ENCODE peak calls at places on chromosome 5, in ten cellular contexts. One of them, this sample, is unnamed.

GRCh38 chr5:16888694-16889124 is 47.4 kb downstream of the MYO10 start:
- DNase-seq in activated CD4-positive, alpha-beta T cell treated with anti-CD3 and anti-CD28 coated beads for 48 hours: no peak
- DNase-seq in right cardiac atrium: no peak
- DNase-seq in WTC11: no peak
- DNase-seq in HFF-Myc: no peak
- DNase-seq in frontal cortex: no peak
- DNase-seq in H9: no peak
- DNase-seq in MM.1S: no peak
- DNase-seq in stimulated activated CD4-positive, alpha-beta T cell treated with anti-CD3 and anti-CD28 coated beads, TNF-alpha, amount 100 ng/mL, for 4 hours: no peak
- DNase-seq in GM12865: no peak
- DNase-seq in this sample: peak

GRCh38 chr5:52983731-52984620 is 5.2 kb upstream of the ITGA2 start:
- DNase-seq in WTC11: no peak
- DNase-seq in GM12865: no peak
- DNase-seq in right cardiac atrium: no peak
- DNase-seq in H9: no peak
- DNase-seq in frontal cortex: no peak
- DNase-seq in MM.1S: no peak
- DNase-seq in HFF-Myc: no peak
- DNase-seq in stimulated activated CD4-positive, alpha-beta T cell treated with anti-CD3 and anti-CD28 coated beads, TNF-alpha, amount 100 ng/mL, for 4 hours: no peak
- DNase-seq in activated CD4-positive, alpha-beta T cell treated with anti-CD3 and anti-CD28 coated beads for 48 hours: no peak
- DNase-seq in this sample: peak

GRCh38 chr5:1129725-1130082 is 17.8 kb upstream of the SLC12A7 start:
- DNase-seq in WTC11: no peak
- DNase-seq in H9: no peak
- DNase-seq in MM.1S: no peak
- DNase-seq in right cardiac atrium: no peak
- DNase-seq in frontal cortex: no peak
- DNase-seq in GM12865: no peak
- DNase-seq in stimulated activated CD4-positive, alpha-beta T cell treated with anti-CD3 and anti-CD28 coated beads, TNF-alpha, amount 100 ng/mL, for 4 hours: no peak
- DNase-seq in HFF-Myc: no peak
- DNase-seq in activated CD4-positive, alpha-beta T cell treated with anti-CD3 and anti-CD28 coated beads for 48 hours: no peak
- DNase-seq in this sample: no peak

GRCh38 chr5:159515909-159516415 is 185.7 kb upstream of the IL12B start:
- DNase-seq in MM.1S: peak
- DNase-seq in WTC11: peak
- DNase-seq in stimulated activated CD4-positive, alpha-beta T cell treated with anti-CD3 and anti-CD28 coated beads, TNF-alpha, amount 100 ng/mL, for 4 hours: peak
- DNase-seq in right cardiac atrium: peak
- DNase-seq in frontal cortex: no peak
- DNase-seq in H9: peak
- DNase-seq in activated CD4-positive, alpha-beta T cell treated with anti-CD3 and anti-CD28 coated beads for 48 hours: peak
- DNase-seq in GM12865: peak
- DNase-seq in HFF-Myc: no peak
- DNase-seq in this sample: peak

GRCh38 chr5:135244620-135245021 is 154.4 kb downstream of the MACROH2A1 start:
- DNase-seq in activated CD4-positive, alpha-beta T cell treated with anti-CD3 and anti-CD28 coated beads for 48 hours: no peak
- DNase-seq in H9: peak
- DNase-seq in HFF-Myc: no peak
- DNase-seq in MM.1S: no peak
- DNase-seq in GM12865: no peak
- DNase-seq in right cardiac atrium: no peak
- DNase-seq in WTC11: no peak
- DNase-seq in frontal cortex: no peak
- DNase-seq in stimulated activated CD4-positive, alpha-beta T cell treated with anti-CD3 and anti-CD28 coated beads, TNF-alpha, amount 100 ng/mL, for 4 hours: no peak
- DNase-seq in this sample: no peak

GRCh38 chr5:132437604-132438275 is 52.8 kb downstream of the IRF1 start:
- DNase-seq in HFF-Myc: no peak
- DNase-seq in right cardiac atrium: peak
- DNase-seq in stimulated activated CD4-positive, alpha-beta T cell treated with anti-CD3 and anti-CD28 coated beads, TNF-alpha, amount 100 ng/mL, for 4 hours: no peak
- DNase-seq in GM12865: peak
- DNase-seq in frontal cortex: no peak
- DNase-seq in MM.1S: peak
- DNase-seq in H9: peak
- DNase-seq in WTC11: peak
- DNase-seq in activated CD4-positive, alpha-beta T cell treated with anti-CD3 and anti-CD28 coated beads for 48 hours: peak
- DNase-seq in this sample: peak

GRCh38 chr5:146565764-146566163 is 49.8 kb upstream of the GPR151 start:
- DNase-seq in right cardiac atrium: no peak
- DNase-seq in frontal cortex: peak
- DNase-seq in H9: peak
- DNase-seq in HFF-Myc: peak
- DNase-seq in stimulated activated CD4-positive, alpha-beta T cell treated with anti-CD3 and anti-CD28 coated beads, TNF-alpha, amount 100 ng/mL, for 4 hours: no peak
- DNase-seq in activated CD4-positive, alpha-beta T cell treated with anti-CD3 and anti-CD28 coated beads for 48 hours: peak
- DNase-seq in MM.1S: peak
- DNase-seq in WTC11: peak
- DNase-seq in GM12865: peak
- DNase-seq in this sample: peak

GRCh38 chr5:136028782-136029742 is at the start of gene TGFBI:
- DNase-seq in stimulated activated CD4-positive, alpha-beta T cell treated with anti-CD3 and anti-CD28 coated beads, TNF-alpha, amount 100 ng/mL, for 4 hours: no peak
- DNase-seq in WTC11: peak
- DNase-seq in activated CD4-positive, alpha-beta T cell treated with anti-CD3 and anti-CD28 coated beads for 48 hours: peak
- DNase-seq in HFF-Myc: no peak
- DNase-seq in frontal cortex: peak
- DNase-seq in H9: peak
- DNase-seq in right cardiac atrium: peak
- DNase-seq in MM.1S: no peak
- DNase-seq in GM12865: peak
- DNase-seq in this sample: no peak

GRCh38 chr5:173310861-173311515 is 17.2 kb downstream of the STC2 start:
- DNase-seq in MM.1S: no peak
- DNase-seq in frontal cortex: no peak
- DNase-seq in activated CD4-positive, alpha-beta T cell treated with anti-CD3 and anti-CD28 coated beads for 48 hours: no peak
- DNase-seq in GM12865: no peak
- DNase-seq in stimulated activated CD4-positive, alpha-beta T cell treated with anti-CD3 and anti-CD28 coated beads, TNF-alpha, amount 100 ng/mL, for 4 hours: no peak
- DNase-seq in HFF-Myc: no peak
- DNase-seq in WTC11: no peak
- DNase-seq in right cardiac atrium: peak
- DNase-seq in H9: no peak
- DNase-seq in this sample: no peak